ENCODE peak calls at places on chromosomes 4 and X, in seven cellular contexts. One of them, this sample, is unnamed.

GRCh38 chrX:82161195-82161594 is 959.3 kb downstream of the SH3BGRL start:
- DNase-seq in HepG2: no peak
- DNase-seq in SK-N-SH: no peak
- DNase-seq in GM12878: no peak
- DNase-seq in GM12891: no peak
- DNase-seq in H1: no peak
- DNase-seq in GM12892: no peak
- DNase-seq in this sample: no peak

GRCh38 chr4:146243141-146243882 is 29.0 kb downstream of the REELD1 start:
- DNase-seq in HepG2: no peak
- DNase-seq in H1: peak; percentile 36
- DNase-seq in GM12891: peak; percentile 66
- DNase-seq in SK-N-SH: no peak
- DNase-seq in GM12878: peak; percentile 45
- DNase-seq in GM12892: peak; percentile 73
- DNase-seq in this sample: peak; percentile 72

GRCh38 chr4:120769227-120769626 is 153.3 kb downstream of the PRDM5 start:
- DNase-seq in HepG2: no peak
- DNase-seq in GM12891: no peak
- DNase-seq in H1: no peak
- DNase-seq in SK-N-SH: no peak
- DNase-seq in GM12878: no peak
- DNase-seq in GM12892: no peak
- DNase-seq in this sample: no peak

GRCh38 chr4:41197495-41197894 is 16.8 kb downstream of the APBB2 start:
- DNase-seq in GM12878: no peak
- DNase-seq in H1: no peak
- DNase-seq in GM12892: no peak
- DNase-seq in HepG2: no peak
- DNase-seq in GM12891: no peak
- DNase-seq in SK-N-SH: no peak
- DNase-seq in this sample: no peak

GRCh38 chr4:27198971-27199370 is 338.3 kb downstream of the STIM2 start:
- DNase-seq in GM12891: no peak
- DNase-seq in GM12892: no peak
- DNase-seq in SK-N-SH: no peak
- DNase-seq in H1: no peak
- DNase-seq in HepG2: no peak
- DNase-seq in GM12878: no peak
- DNase-seq in this sample: no peak

GRCh38 chr4:83025563-83025962 is 9.4 kb upstream of the COPS4 start:
- DNase-seq in HepG2: no peak
- DNase-seq in GM12892: no peak
- DNase-seq in H1: no peak
- DNase-seq in GM12891: no peak
- DNase-seq in GM12878: no peak
- DNase-seq in SK-N-SH: no peak
- DNase-seq in this sample: no peak

GRCh38 chr4:38759077-38759789 is 23.6 kb downstream of the TLR10 start:
- DNase-seq in GM12892: no peak
- DNase-seq in H1: peak; percentile 15
- DNase-seq in SK-N-SH: peak; percentile 58
- DNase-seq in GM12878: peak; percentile 77
- DNase-seq in HepG2: peak; percentile 39
- DNase-seq in GM12891: no peak
- DNase-seq in this sample: peak; percentile 62

GRCh38 chr4:16897351-16897750 is 1.1 kb downstream of the LDB2 start:
- DNase-seq in GM12891: no peak
- DNase-seq in HepG2: no peak
- DNase-seq in SK-N-SH: no peak
- DNase-seq in H1: no peak
- DNase-seq in GM12892: no peak
- DNase-seq in GM12878: no peak
- DNase-seq in this sample: no peak

GRCh38 chrX:68307767-68308166 is 125.5 kb downstream of the OPHN1 start:
- DNase-seq in GM12892: no peak
- DNase-seq in H1: no peak
- DNase-seq in SK-N-SH: no peak
- DNase-seq in GM12891: no peak
- DNase-seq in HepG2: no peak
- DNase-seq in GM12878: no peak
- DNase-seq in this sample: no peak

GRCh38 chr4:1410491-1411325 is 4.5 kb upstream of the NKX1-1 start:
- DNase-seq in H1: peak; percentile 47
- DNase-seq in SK-N-SH: peak; percentile 48
- DNase-seq in HepG2: peak; percentile 15
- DNase-seq in GM12892: peak; percentile 41
- DNase-seq in GM12878: no peak
- DNase-seq in GM12891: peak; percentile 59
- DNase-seq in this sample: peak; percentile 87

GRCh38 chr4:31918891-31919290 is 1198.7 kb downstream of the PCDH7 start:
- DNase-seq in GM12892: no peak
- DNase-seq in H1: no peak
- DNase-seq in GM12891: no peak
- DNase-seq in HepG2: no peak
- DNase-seq in GM12878: no peak
- DNase-seq in SK-N-SH: no peak
- DNase-seq in this sample: no peak

GRCh38 chrX:17024896-17025295 is 78.4 kb downstream of the REPS2 start:
- DNase-seq in SK-N-SH: peak; percentile 36
- DNase-seq in H1: no peak
- DNase-seq in GM12891: no peak
- DNase-seq in GM12878: no peak
- DNase-seq in HepG2: peak; percentile 7
- DNase-seq in GM12892: no peak
- DNase-seq in this sample: no peak

GRCh38 chr4:15239866-15240265 is 188.0 kb upstream of the C1QTNF7 start:
- DNase-seq in HepG2: no peak
- DNase-seq in GM12878: no peak
- DNase-seq in SK-N-SH: no peak
- DNase-seq in GM12891: no peak
- DNase-seq in H1: no peak
- DNase-seq in GM12892: no peak
- DNase-seq in this sample: no peak

GRCh38 chr4:14368391-14368790 is 633.9 kb upstream of the CPEB2 start:
- DNase-seq in SK-N-SH: no peak
- DNase-seq in H1: no peak
- DNase-seq in GM12892: no peak
- DNase-seq in HepG2: no peak
- DNase-seq in GM12878: no peak
- DNase-seq in GM12891: no peak
- DNase-seq in this sample: no peak

GRCh38 chr4:4481394-4482000 is 60.4 kb downstream of the STX18 start:
- DNase-seq in GM12891: no peak
- DNase-seq in GM12892: no peak
- DNase-seq in GM12878: no peak
- DNase-seq in SK-N-SH: no peak
- DNase-seq in H1: no peak
- DNase-seq in HepG2: no peak
- DNase-seq in this sample: no peak

GRCh38 chr4:109046549-109047171 is 255.8 kb downstream of the COL25A1 start:
- DNase-seq in HepG2: peak; percentile 0
- DNase-seq in SK-N-SH: no peak
- DNase-seq in H1: no peak
- DNase-seq in GM12892: no peak
- DNase-seq in GM12891: no peak
- DNase-seq in GM12878: no peak
- DNase-seq in this sample: no peak

GRCh38 chr4:127778102-127778501 is 4.0 kb upstream of the HSPA4L start:
- DNase-seq in GM12892: no peak
- DNase-seq in GM12878: no peak
- DNase-seq in H1: no peak
- DNase-seq in SK-N-SH: no peak
- DNase-seq in HepG2: peak; percentile 71
- DNase-seq in GM12891: no peak
- DNase-seq in this sample: no peak

GRCh38 chrX:108736509-108737479 is at the start of gene IRS4:
- DNase-seq in SK-N-SH: peak; percentile 46
- DNase-seq in GM12891: no peak
- DNase-seq in GM12892: no peak
- DNase-seq in HepG2: peak; percentile 32
- DNase-seq in GM12878: no peak
- DNase-seq in H1: peak; percentile 78
- DNase-seq in this sample: no peak

GRCh38 chr4:26741491-26741871 is 119.2 kb upstream of the STIM2 start:
- DNase-seq in HepG2: no peak
- DNase-seq in GM12878: no peak
- DNase-seq in SK-N-SH: no peak
- DNase-seq in H1: no peak
- DNase-seq in GM12892: no peak
- DNase-seq in GM12891: no peak
- DNase-seq in this sample: no peak

GRCh38 chr4:89741768-89742167 is 95.2 kb downstream of the SNCA start:
- DNase-seq in H1: no peak
- DNase-seq in GM12878: no peak
- DNase-seq in GM12892: no peak
- DNase-seq in HepG2: no peak
- DNase-seq in GM12891: no peak
- DNase-seq in SK-N-SH: no peak
- DNase-seq in this sample: no peak

GRCh38 chr4:85688055-85688740 is 213.2 kb downstream of the ARHGAP24 start:
- DNase-seq in H1: no peak
- DNase-seq in GM12892: no peak
- DNase-seq in GM12891: no peak
- DNase-seq in GM12878: no peak
- DNase-seq in HepG2: no peak
- DNase-seq in SK-N-SH: no peak
- DNase-seq in this sample: no peak

GRCh38 chrX:57595381-57595811 is 3.6 kb downstream of the ZXDB start:
- DNase-seq in SK-N-SH: no peak
- DNase-seq in GM12878: no peak
- DNase-seq in H1: no peak
- DNase-seq in GM12892: no peak
- DNase-seq in HepG2: no peak
- DNase-seq in GM12891: no peak
- DNase-seq in this sample: no peak

GRCh38 chr4:8000721-8001491 is 61.2 kb upstream of the AFAP1 start:
- DNase-seq in GM12878: no peak
- DNase-seq in HepG2: no peak
- DNase-seq in H1: no peak
- DNase-seq in SK-N-SH: no peak
- DNase-seq in GM12892: no peak
- DNase-seq in GM12891: no peak
- DNase-seq in this sample: no peak

GRCh38 chr4:113899260-113900177 is 79.9 kb downstream of the ARSJ start:
- DNase-seq in H1: no peak
- DNase-seq in GM12892: no peak
- DNase-seq in GM12891: no peak
- DNase-seq in SK-N-SH: no peak
- DNase-seq in HepG2: no peak
- DNase-seq in GM12878: peak; percentile 45
- DNase-seq in this sample: no peak

GRCh38 chr4:183342541-183343533 is 20.6 kb upstream of the CLDN24 start:
- DNase-seq in GM12878: no peak
- DNase-seq in HepG2: no peak
- DNase-seq in GM12891: peak; percentile 22
- DNase-seq in SK-N-SH: peak; percentile 48
- DNase-seq in GM12892: no peak
- DNase-seq in H1: no peak
- DNase-seq in this sample: no peak

GRCh38 chr4:78692815-78693156 is 83.4 kb upstream of the BMP2K start:
- DNase-seq in HepG2: no peak
- DNase-seq in SK-N-SH: no peak
- DNase-seq in GM12892: no peak
- DNase-seq in GM12878: no peak
- DNase-seq in H1: no peak
- DNase-seq in GM12891: no peak
- DNase-seq in this sample: no peak
- TF ChIP-seq TAF1 in HepG2: no peak
- TF ChIP-seq TAF1 in SK-N-SH: no peak
- TF ChIP-seq TAF1 in GM12892: no peak
- TF ChIP-seq TAF1 in GM12878: no peak
- TF ChIP-seq TAF1 in H1: no peak
- TF ChIP-seq TAF1 in GM12891: no peak
- TF ChIP-seq TAF1 in this sample: no peak

GRCh38 chr4:79331126-79331876 is 5.4 kb upstream of the NAA11 start:
- DNase-seq in GM12891: no peak
- DNase-seq in GM12892: no peak
- DNase-seq in HepG2: no peak
- DNase-seq in GM12878: no peak
- DNase-seq in H1: no peak
- DNase-seq in SK-N-SH: no peak
- DNase-seq in this sample: no peak
- TF ChIP-seq TAF1 in GM12891: no peak
- TF ChIP-seq TAF1 in GM12892: no peak
- TF ChIP-seq TAF1 in HepG2: no peak
- TF ChIP-seq TAF1 in GM12878: no peak
- TF ChIP-seq TAF1 in H1: no peak
- TF ChIP-seq TAF1 in SK-N-SH: no peak
- TF ChIP-seq TAF1 in this sample: no peak

GRCh38 chr4:185213829-185214228 is 4.4 kb downstream of the SNX25 start:
- DNase-seq in HepG2: no peak
- DNase-seq in H1: no peak
- DNase-seq in GM12891: peak; percentile 39
- DNase-seq in SK-N-SH: no peak
- DNase-seq in GM12892: peak; percentile 41
- DNase-seq in GM12878: peak; percentile 80
- DNase-seq in this sample: no peak
- TF ChIP-seq TAF1 in HepG2: no peak
- TF ChIP-seq TAF1 in H1: no peak
- TF ChIP-seq TAF1 in GM12891: no peak
- TF ChIP-seq TAF1 in SK-N-SH: no peak
- TF ChIP-seq TAF1 in GM12892: no peak
- TF ChIP-seq TAF1 in GM12878: peak; percentile 12
- TF ChIP-seq TAF1 in this sample: no peak

GRCh38 chr4:100366213-100366612 is 151.6 kb downstream of the EMCN start:
- DNase-seq in SK-N-SH: no peak
- DNase-seq in GM12891: no peak
- DNase-seq in HepG2: no peak
- DNase-seq in GM12892: no peak
- DNase-seq in H1: no peak
- DNase-seq in GM12878: peak; percentile 5
- DNase-seq in this sample: no peak

GRCh38 chr4:100372432-100372831 is 145.4 kb downstream of the EMCN start:
- DNase-seq in GM12891: no peak
- DNase-seq in HepG2: peak; percentile 1
- DNase-seq in GM12878: no peak
- DNase-seq in GM12892: no peak
- DNase-seq in SK-N-SH: peak; percentile 3
- DNase-seq in H1: no peak
- DNase-seq in this sample: no peak

GRCh38 chr4:100369871-100370270 is 148.0 kb downstream of the EMCN start:
- DNase-seq in GM12878: no peak
- DNase-seq in SK-N-SH: no peak
- DNase-seq in HepG2: no peak
- DNase-seq in H1: no peak
- DNase-seq in GM12892: no peak
- DNase-seq in GM12891: no peak
- DNase-seq in this sample: no peak

GRCh38 chr4:100362363-100362762 is 155.5 kb downstream of the EMCN start:
- DNase-seq in H1: no peak
- DNase-seq in HepG2: no peak
- DNase-seq in GM12891: no peak
- DNase-seq in GM12878: no peak
- DNase-seq in SK-N-SH: no peak
- DNase-seq in GM12892: no peak
- DNase-seq in this sample: no peak

DNA sequence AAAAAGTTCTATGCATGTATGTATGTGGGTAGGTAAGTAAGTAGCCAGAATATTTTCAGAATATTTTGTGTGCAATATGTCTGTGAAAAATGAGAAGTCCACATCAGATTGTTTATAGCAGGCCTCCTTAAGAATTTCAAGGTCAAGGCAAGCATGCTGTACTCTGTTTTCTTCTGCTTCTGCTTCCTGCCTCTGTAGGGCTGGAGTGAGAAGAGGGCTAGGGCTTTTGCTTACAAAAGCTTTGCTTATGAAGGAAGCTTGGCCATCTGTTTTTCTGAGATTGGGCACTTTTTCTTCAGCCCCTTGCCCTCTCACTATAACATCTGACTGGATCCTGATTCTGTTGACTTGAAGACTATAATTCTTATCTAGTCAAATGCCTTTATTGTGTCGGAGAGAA is 150.4 kb downstream of the EMCN start:
- DNase-seq in H1: no peak
- DNase-seq in GM12892: no peak
- DNase-seq in SK-N-SH: no peak
- DNase-seq in GM12878: no peak
- DNase-seq in HepG2: no peak
- DNase-seq in GM12891: no peak
- DNase-seq in this sample: no peak
- TF ChIP-seq TAF1 in H1: no peak
- TF ChIP-seq TAF1 in GM12892: no peak
- TF ChIP-seq TAF1 in SK-N-SH: no peak
- TF ChIP-seq TAF1 in GM12878: no peak
- TF ChIP-seq TAF1 in HepG2: no peak
- TF ChIP-seq TAF1 in GM12891: no peak
- TF ChIP-seq TAF1 in this sample: no peak

This sample was measured in K562.